ENCODE peak calls at places on chromosomes 6 and 20, in nine cellular contexts. C, R, Q, J, U, V, O, P and H are unnamed samples.

GRCh38 chr6:36145495-36145894 is 15.2 kb downstream of the MAPK13 start:
- DNase-seq in O (no peak), P (no peak), C (no peak), V (no peak), Q (no peak), R (no peak), U (no peak), J (no peak), H (no peak)

GRCh38 chr6:97864366-97864765 is 581.4 kb upstream of the MMS22L start:
- DNase-seq in R (no peak), O (no peak), P (no peak), U (no peak), Q (no peak), V (no peak), C (no peak), J (no peak), H (no peak)

GRCh38 chr6:56349196-56349595 is 101.8 kb upstream of the COL21A1 start:
- DNase-seq in O (no peak), J (no peak), V (no peak), U (no peak), C (no peak), Q (no peak), P (no peak), R (no peak), H (no peak)

GRCh38 chr6:108596947-108597346 is 36.2 kb downstream of the FOXO3 start:
- DNase-seq in U (no peak), C (no peak), R (no peak), P (no peak), V (no peak), O (no peak), Q (no peak), J (no peak), H (no peak)

GRCh38 chr6:165096868-165097267 is 212.5 kb downstream of the C6orf118 start:
- DNase-seq in Q (no peak), P (no peak), O (no peak), R (no peak), C (no peak), U (no peak), J (no peak), V (no peak), H (no peak)

GRCh38 chr20:32064667-32065066 is 12.6 kb downstream of the HCK start:
- DNase-seq in O (no peak), C (no peak), V (no peak), U (no peak), J (no peak), R (no peak), P (no peak), Q (no peak), H (no peak)

GRCh38 chr6:158571826-158572652 is 12.1 kb downstream of the TMEM181 start:
- DNase-seq in Q (no peak), C (no peak), R (no peak), J (no peak), O (no peak), V (peak), P (peak), U (no peak), H (peak)

GRCh38 chr6:95280690-95281273 is 296.6 kb upstream of the MANEA start:
- DNase-seq in O (no peak), R (no peak), P (no peak), C (no peak), Q (peak), V (no peak), J (no peak), U (no peak), H (no peak)

GRCh38 chr6:104325341-104326172 is 534.2 kb downstream of the HACE1 start:
- DNase-seq in V (no peak), Q (peak), J (no peak), C (peak), P (no peak), U (peak), O (no peak), R (no peak), H (no peak)

GRCh38 chr20:8930691-8931090 is 138.2 kb upstream of the PLCB4 start:
- DNase-seq in R (no peak), V (no peak), C (no peak), J (no peak), Q (no peak), P (no peak), O (no peak), U (no peak), H (no peak)

GRCh38 chr20:31781945-31782344 is 37.2 kb upstream of the MYLK2 start:
- DNase-seq in U (no peak), Q (no peak), O (no peak), P (no peak), J (no peak), V (no peak), C (no peak), R (no peak), H (no peak)

GRCh38 chr6:106974999-106975698 is 620 bp upstream of the CD24 start:
- DNase-seq in C (no peak), Q (peak), P (peak), J (peak), O (no peak), V (peak), R (no peak), U (peak), H (peak)

GRCh38 chr6:27188206-27188884 is 59.2 kb upstream of the PRSS16 start:
- DNase-seq in O (no peak), V (peak), C (peak), Q (peak), U (peak), J (peak), P (peak), R (peak), H (no peak)

GRCh38 chr6:26331809-26332226 is 33.2 kb upstream of the BTN3A2 start:
- DNase-seq in R (peak), Q (no peak), V (no peak), O (no peak), J (peak), U (no peak), P (no peak), C (peak), H (no peak)